ENCODE peak calls at places on chromosomes 16 and 17, in six cellular contexts. F, R, H, T, N and A are unnamed samples.

GRCh38 chr17:4004517-4005295 is 40.5 kb upstream of the ATP2A3 start:
- DNase-seq in H (peak), F (peak), T (peak), R (peak), N (peak), A (peak)

GRCh38 chr17:67800495-67800928 is 24.8 kb upstream of the BPTF start:
- DNase-seq in F (peak), N (peak), R (peak), T (peak), H (peak), A (peak)

GRCh38 chr17:55332296-55333041 is 67.7 kb downstream of the HLF start:
- DNase-seq in N (no peak), H (no peak), T (no peak), R (peak), F (no peak), A (no peak)

GRCh38 chr17:75338335-75338734 is 49.1 kb upstream of the SLC25A19 start:
- DNase-seq in R (no peak), N (no peak), H (no peak), F (no peak), T (no peak), A (no peak)

GRCh38 chr17:68382582-68383085 is 74.7 kb downstream of the WIPI1 start:
- DNase-seq in F (no peak), H (no peak), T (no peak), N (no peak), R (no peak), A (no peak)

GRCh38 chr16:75322706-75323105 is 71.3 kb upstream of the BCAR1 start:
- DNase-seq in H (no peak), F (no peak), N (no peak), T (no peak), R (no peak), A (no peak)

GRCh38 chr17:144936-145670 is 7.7 kb downstream of the SCGB1C2 start:
- DNase-seq in F (no peak), R (no peak), H (peak), N (no peak), T (no peak), A (no peak)

GRCh38 chr17:38742431-38743308 is 5.5 kb downstream of the PCGF2 start:
- DNase-seq in N (peak), T (no peak), F (no peak), H (peak), R (peak), A (no peak)

GRCh38 chr17:74159226-74159840 is 44.1 kb upstream of the RPL38 start:
- DNase-seq in N (no peak), R (no peak), F (no peak), T (no peak), H (no peak), A (no peak)

GRCh38 chr16:27437946-27438345 is 36.0 kb downstream of the IL21R start:
- DNase-seq in F (no peak), H (no peak), R (no peak), T (no peak), N (no peak), A (no peak)

GRCh38 chr16:47574091-47575054 is 113.2 kb downstream of the PHKB start:
- DNase-seq in N (no peak), F (peak), H (no peak), T (no peak), R (no peak), A (peak)

GRCh38 chr16:9090101-9090959 is 1.1 kb upstream of the HAPSTR1 start:
- DNase-seq in R (peak), H (peak), T (peak), N (peak), F (peak), A (peak)

GRCh38 chr16:23914935-23915549 is 79.3 kb downstream of the PRKCB start:
- DNase-seq in N (no peak), F (no peak), T (no peak), H (no peak), R (no peak), A (no peak)

GRCh38 chr17:68600123-68600880 is 865 bp downstream of the FAM20A start:
- DNase-seq in F (peak), H (peak), R (peak), N (peak), T (no peak), A (peak)

GRCh38 chr17:57467801-57468200 is 211.5 kb downstream of the MSI2 start:
- DNase-seq in T (no peak), N (no peak), R (no peak), H (no peak), F (no peak), A (no peak)

GRCh38 chr17:68789203-68789962 is 165.8 kb downstream of the ABCA8 start:
- DNase-seq in R (no peak), N (no peak), T (no peak), F (no peak), H (no peak), A (no peak)

GRCh38 chr17:40316571-40317344 is 7.8 kb downstream of the RARA start:
- DNase-seq in F (no peak), T (no peak), N (peak), R (no peak), H (peak), A (peak)

GRCh38 chr16:86525696-86526095 is 15.4 kb downstream of the FOXF1 start:
- DNase-seq in N (no peak), T (no peak), R (no peak), H (no peak), F (no peak), A (no peak)

GRCh38 chr17:16989230-16989952 is 17.5 kb upstream of the TNFRSF13B start:
- DNase-seq in F (no peak), N (no peak), T (no peak), H (no peak), R (no peak), A (no peak)

GRCh38 chr16:86317617-86318021 is 192.7 kb upstream of the FOXF1 start:
- DNase-seq in R (no peak), F (no peak), T (no peak), H (no peak), N (no peak), A (no peak)

GRCh38 chr17:69506489-69506888 is 92.0 kb downstream of the MAP2K6 start:
- DNase-seq in F (no peak), R (no peak), N (peak), H (no peak), T (no peak), A (peak)

GRCh38 chr17:39752241-39752831 is 14.6 kb downstream of the GRB7 start:
- DNase-seq in F (no peak), R (no peak), T (no peak), N (peak), H (no peak), A (no peak)

GRCh38 chr16:12612598-12613101 is 191.0 kb downstream of the CPPED1 start:
- DNase-seq in R (no peak), H (no peak), T (peak), F (no peak), N (no peak), A (peak)

GRCh38 chr17:40827746-40828453 is 5.5 kb upstream of the KRT10 start:
- DNase-seq in N (no peak), H (no peak), F (no peak), R (no peak), T (peak), A (peak)

GRCh38 chr17:74145756-74146155 is 57.7 kb upstream of the RPL38 start:
- DNase-seq in R (no peak), H (no peak), F (no peak), N (no peak), T (no peak), A (no peak)

GRCh38 chr16:3188925-3189825 is 1.2 kb downstream of the OR1F1 start:
- DNase-seq in N (peak), R (no peak), T (peak), H (no peak), F (no peak), A (peak)

GRCh38 chr17:68019336-68019674 is 16.2 kb upstream of the KPNA2 start:
- DNase-seq in T (no peak), F (peak), R (no peak), N (no peak), H (no peak), A (no peak)

GRCh38 chr17:57284984-57285646 is 28.8 kb downstream of the MSI2 start:
- DNase-seq in T (peak), H (no peak), F (peak), R (no peak), N (peak), A (peak)

GRCh38 chr17:76612977-76613851 is 27.6 kb upstream of the ST6GALNAC2 start:
- DNase-seq in T (peak), N (peak), H (no peak), R (no peak), F (no peak), A (peak)

GRCh38 chr16:85285681-85286065 is 173.4 kb upstream of the CIBAR2 start:
- DNase-seq in T (no peak), N (no peak), F (no peak), R (no peak), H (no peak), A (no peak)

GRCh38 chr17:41734139-41734948 is at the start of gene HAP1:
- DNase-seq in H (no peak), N (peak), T (no peak), F (peak), R (no peak), A (peak)

DNA sequence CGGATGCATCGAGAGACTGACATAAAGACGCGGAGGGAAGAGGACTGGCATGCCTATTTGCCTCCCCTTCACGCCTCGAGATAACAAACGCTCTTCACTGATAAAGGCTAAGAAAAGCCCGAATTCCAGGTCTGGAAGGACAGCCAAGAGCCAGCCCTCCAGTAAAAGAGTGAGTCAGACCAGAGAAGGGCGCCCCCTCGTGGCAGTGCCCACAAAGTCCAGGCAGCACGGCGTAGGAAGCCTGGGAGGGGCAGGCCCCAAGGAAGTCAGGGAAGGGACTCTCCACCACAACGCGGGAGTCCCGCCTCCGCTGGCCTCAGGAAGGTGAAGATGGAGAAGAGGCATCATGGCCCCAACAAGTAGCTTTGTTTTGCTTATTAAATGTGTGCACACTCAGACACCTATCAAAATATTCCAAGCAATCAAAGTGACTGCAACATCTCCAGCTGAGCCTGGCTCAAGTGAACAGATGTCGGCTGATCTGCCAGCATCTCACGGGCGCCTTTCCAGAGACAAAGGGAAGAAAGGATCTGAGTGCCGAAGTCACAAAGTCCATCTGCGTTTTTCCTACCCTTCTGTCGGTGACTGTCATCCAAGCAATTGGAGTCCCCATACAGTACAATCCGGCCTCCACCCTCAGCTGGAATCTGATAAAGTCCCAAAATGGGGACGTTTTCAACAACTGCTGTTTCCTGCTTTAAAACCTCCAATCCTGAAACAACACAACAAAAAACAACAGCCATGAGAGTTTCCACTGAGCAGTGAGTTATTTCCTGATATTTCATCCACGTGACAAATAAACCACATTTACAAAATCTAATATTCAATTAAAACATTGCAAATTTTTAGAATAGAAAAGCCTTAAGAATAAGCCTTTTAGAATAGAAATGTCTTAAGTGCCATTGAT is 20.4 kb upstream of the SLC38A8 start:
- DNase-seq in H (peak), R (peak), T (peak), N (peak), F (peak), A (peak)
- H3K4me3 ChIP-seq in H (no peak), R (no peak), T (no peak), N (no peak), F (no peak), A (no peak)

GRCh38 chr17:81012574-81013447 is 21.2 kb downstream of the CHMP6 start:
- DNase-seq in T (no peak), F (no peak), R (no peak), H (no peak), N (peak), A (no peak)

GRCh38 chr17:81011951-81012350 is 20.3 kb downstream of the CHMP6 start:
- DNase-seq in H (no peak), F (no peak), T (no peak), R (no peak), N (no peak), A (no peak)

GRCh38 chr17:81010935-81011334 is 19.3 kb downstream of the CHMP6 start:
- DNase-seq in F (no peak), H (no peak), R (no peak), N (no peak), T (no peak), A (no peak)

GRCh38 chr17:81008140-81008539 is 16.5 kb downstream of the CHMP6 start:
- DNase-seq in N (peak), H (no peak), F (no peak), T (no peak), R (no peak), A (peak)

GRCh38 chr17:81009124-81009523 is 17.5 kb downstream of the CHMP6 start:
- DNase-seq in F (no peak), T (no peak), R (no peak), H (no peak), N (peak), A (no peak)
- H3K4me3 ChIP-seq in F (no peak), T (no peak), R (no peak), H (no peak), N (no peak), A (no peak)

GRCh38 chr17:42850964-42851363 is at the start of gene AOC3:
- DNase-seq in H (peak), T (no peak), N (peak), F (no peak), R (no peak), A (no peak)
- H3K4me3 ChIP-seq in H (peak), T (no peak), N (no peak), F (no peak), R (peak), A (no peak)

DNA sequence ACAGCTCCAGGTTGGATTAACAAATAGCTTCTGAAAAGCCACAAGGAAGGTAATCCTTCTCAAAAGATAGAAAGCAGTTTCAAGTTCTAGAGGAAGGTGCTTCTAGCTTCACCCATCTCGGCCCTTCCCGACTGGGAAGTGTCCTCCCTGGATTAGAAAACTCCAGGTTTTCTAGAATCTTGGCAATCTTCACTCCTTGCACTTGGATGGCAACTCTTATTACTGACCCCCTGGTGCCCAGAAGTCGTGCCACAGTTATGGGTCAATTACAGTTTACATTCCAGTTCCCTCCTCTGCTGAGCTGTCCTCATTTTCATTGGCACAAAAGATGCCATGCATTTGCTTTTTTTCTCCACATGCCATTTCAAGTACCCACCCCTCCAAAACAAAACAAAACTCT is 65.6 kb downstream of the SMG6 start:
- DNase-seq in R (no peak), F (no peak), T (no peak), H (no peak), N (no peak), A (no peak)
- H3K4me3 ChIP-seq in R (no peak), F (no peak), T (no peak), H (no peak), N (no peak), A (no peak)

GRCh38 chr16:14284371-14284770 is 213.3 kb downstream of the MRTFB start:
- DNase-seq in F (no peak), N (peak), R (no peak), T (no peak), H (no peak), A (no peak)
- H3K4me3 ChIP-seq in F (no peak), N (no peak), R (no peak), T (no peak), H (peak), A (no peak)

GRCh38 chr17:10196936-10197335 is 1.5 kb downstream of the GAS7 start:
- DNase-seq in H (no peak), F (no peak), R (no peak), N (no peak), T (no peak), A (no peak)
- H3K4me3 ChIP-seq in H (peak), F (no peak), R (no peak), N (no peak), T (no peak), A (no peak)